ENCODE peak calls at places on chromosome 7, in five cellular contexts. F is HCT116, H is glutamatergic neuron, G is heart right ventricle, L is psoas muscle. Z is an unnamed sample.
A peak's percentile ranks its signal among the peaks of the same experiment; 100 is the strongest.

GRCh38 chr7:143096146-143096545 is 35.7 kb upstream of the PIP start:
- DNase-seq in F (no peak), H (no peak), G (no peak), L (no peak), Z (no peak)

GRCh38 chr7:93757421-93757820 is 133.1 kb downstream of the TFPI2 start:
- DNase-seq in G (no peak), H (no peak), F (no peak), L (no peak), Z (no peak)

GRCh38 chr7:55261386-55261770 is 103.8 kb upstream of the LANCL2 start:
- DNase-seq in H (no peak), F (no peak), G (no peak), L (no peak), Z (no peak)

GRCh38 chr7:87552351-87552750 is 48.3 kb downstream of the ABCB1 start:
- DNase-seq in G (no peak), H (no peak), F (no peak), L (no peak), Z (no peak)

GRCh38 chr7:2116903-2117680 is 115.7 kb downstream of the MAD1L1 start:
- DNase-seq in G (peak; percentile 75), L (peak; percentile 49), F (no peak), H (no peak), Z (no peak)

GRCh38 chr7:22935269-22935668 is 78.7 kb downstream of the HYCC1 start:
- DNase-seq in G (no peak), L (no peak), F (no peak), H (no peak), Z (no peak)

GRCh38 chr7:42843209-42843800 is 68.6 kb downstream of the C7orf25 start:
- DNase-seq in F (peak; percentile 8), H (peak; percentile 63), G (peak; percentile 24), L (no peak), Z (peak; percentile 56)

GRCh38 chr7:130649004-130649790 is 19.4 kb downstream of the COPG2 start:
- DNase-seq in L (no peak), F (peak; percentile 68), H (no peak), G (no peak), Z (no peak)

GRCh38 chr7:85186083-85186520 is 754 bp downstream of the SEMA3D start:
- DNase-seq in G (peak; percentile 14), F (no peak), H (peak; percentile 51), L (peak; percentile 16), Z (peak; percentile 18)

GRCh38 chr7:101421123-101421522 is 58.4 kb downstream of the COL26A1 start:
- DNase-seq in G (no peak), L (no peak), F (no peak), H (no peak), Z (no peak)

GRCh38 chr7:24199978-24200377 is 84.0 kb upstream of the NPY start:
- DNase-seq in F (no peak), L (no peak), H (no peak), G (no peak), Z (no peak)

GRCh38 chr7:101201695-101202602 is 1.1 kb upstream of the MOGAT3 start:
- DNase-seq in L (no peak), G (no peak), H (no peak), F (no peak), Z (no peak)

GRCh38 chr7:47332681-47333080 is 249.2 kb downstream of the TNS3 start:
- DNase-seq in F (no peak), L (no peak), G (no peak), H (no peak), Z (no peak)

GRCh38 chr7:79377097-79377496 is 76.4 kb downstream of the MAGI2 start:
- DNase-seq in L (no peak), G (no peak), F (no peak), H (no peak), Z (no peak)

GRCh38 chr7:101815826-101816488 is 1.5 kb upstream of the CUX1 start:
- DNase-seq in L (peak; percentile 76), H (peak; percentile 86), F (peak; percentile 73), G (peak; percentile 76), Z (peak; percentile 66)

GRCh38 chr7:80288175-80289122 is 153.8 kb downstream of the GNAI1 start:
- DNase-seq in L (no peak), H (no peak), F (no peak), G (no peak), Z (no peak)

GRCh38 chr7:155733582-155734444 is 78.5 kb downstream of the SHH start:
- DNase-seq in H (no peak), G (peak; percentile 39), F (no peak), L (no peak), Z (no peak)

GRCh38 chr7:26159243-26159642 is 7.2 kb downstream of the NFE2L3 start:
- DNase-seq in F (no peak), G (no peak), H (no peak), L (no peak), Z (no peak)

GRCh38 chr7:30877010-30877740 is 34.5 kb upstream of the AQP1 start:
- DNase-seq in H (no peak), F (no peak), L (no peak), G (no peak), Z (no peak)

GRCh38 chr7:129431911-129432643 is 2.2 kb upstream of the STRIP2 start:
- DNase-seq in L (no peak), G (no peak), F (no peak), H (no peak), Z (no peak)

GRCh38 chr7:47340490-47340889 is 241.4 kb downstream of the TNS3 start:
- DNase-seq in G (no peak), L (no peak), F (no peak), H (no peak), Z (no peak)

GRCh38 chr7:27167170-27167505 is 1.8 kb upstream of the HOXA9 start:
- DNase-seq in G (no peak), H (peak; percentile 9), L (no peak), F (no peak), Z (no peak)

GRCh38 chr7:151231964-151232271 is 365 bp upstream of the CHPF2 start:
- DNase-seq in G (no peak), L (no peak), F (no peak), H (no peak), Z (no peak)

GRCh38 chr7:4739528-4739992 is 35.9 kb upstream of the AP5Z1 start:
- DNase-seq in L (peak; percentile 69), F (no peak), H (no peak), G (peak; percentile 54), Z (no peak)

GRCh38 chr7:15330943-15331342 is 230.9 kb downstream of the AGMO start:
- DNase-seq in H (no peak), G (no peak), F (no peak), L (no peak), Z (no peak)

GRCh38 chr7:15323545-15323944 is 238.3 kb downstream of the AGMO start:
- DNase-seq in F (no peak), L (no peak), H (no peak), G (no peak), Z (no peak)

DNA sequence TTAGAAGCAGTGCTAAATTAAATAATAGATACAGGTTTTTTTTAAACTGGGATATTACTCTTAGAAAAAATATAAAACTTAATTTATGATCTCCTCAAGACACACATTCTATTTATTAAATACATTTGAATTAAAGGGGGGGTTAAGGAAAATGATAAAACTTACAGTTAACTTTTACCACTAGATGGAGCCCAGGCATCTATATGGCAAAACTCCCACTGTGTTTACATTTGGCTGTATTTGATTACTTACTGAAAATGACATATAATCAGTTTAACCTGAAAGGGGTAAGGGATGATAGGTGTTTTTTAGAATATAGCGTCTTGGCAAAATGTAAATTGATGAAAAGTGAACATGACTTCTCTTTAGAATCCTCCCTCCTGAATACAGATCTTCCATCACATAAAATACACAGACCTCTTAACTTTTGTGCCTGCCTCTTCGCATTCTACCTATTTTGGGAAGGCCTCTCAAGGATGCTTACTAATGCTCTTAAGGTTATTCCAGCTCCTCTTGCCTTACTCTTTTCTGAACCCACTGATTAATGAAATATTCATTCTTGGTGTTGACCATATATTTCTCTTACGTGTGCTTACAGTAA is 235.7 kb downstream of the AGMO start:
- DNase-seq in L (no peak), G (no peak), F (peak; percentile 34), H (no peak), Z (no peak)
- TF ChIP-seq CTCF in L (peak; percentile 56), G (peak; percentile 79), F (peak; percentile 57), H (peak; percentile 52), Z (peak; percentile 58)

GRCh38 chr7:131655866-131656265 is 99.4 kb upstream of the PODXL start:
- DNase-seq in H (no peak), F (no peak), G (no peak), L (no peak), Z (no peak)

GRCh38 chr7:131653418-131654248 is 97.2 kb upstream of the PODXL start:
- DNase-seq in F (no peak), L (no peak), H (no peak), G (no peak), Z (no peak)

GRCh38 chr7:131654249-131654558 is 97.8 kb upstream of the PODXL start:
- DNase-seq in G (no peak), F (no peak), L (no peak), H (no peak), Z (no peak)

GRCh38 chr7:131655447-131655846 is 99.0 kb upstream of the PODXL start:
- DNase-seq in F (no peak), H (no peak), G (no peak), L (no peak), Z (no peak)

DNA sequence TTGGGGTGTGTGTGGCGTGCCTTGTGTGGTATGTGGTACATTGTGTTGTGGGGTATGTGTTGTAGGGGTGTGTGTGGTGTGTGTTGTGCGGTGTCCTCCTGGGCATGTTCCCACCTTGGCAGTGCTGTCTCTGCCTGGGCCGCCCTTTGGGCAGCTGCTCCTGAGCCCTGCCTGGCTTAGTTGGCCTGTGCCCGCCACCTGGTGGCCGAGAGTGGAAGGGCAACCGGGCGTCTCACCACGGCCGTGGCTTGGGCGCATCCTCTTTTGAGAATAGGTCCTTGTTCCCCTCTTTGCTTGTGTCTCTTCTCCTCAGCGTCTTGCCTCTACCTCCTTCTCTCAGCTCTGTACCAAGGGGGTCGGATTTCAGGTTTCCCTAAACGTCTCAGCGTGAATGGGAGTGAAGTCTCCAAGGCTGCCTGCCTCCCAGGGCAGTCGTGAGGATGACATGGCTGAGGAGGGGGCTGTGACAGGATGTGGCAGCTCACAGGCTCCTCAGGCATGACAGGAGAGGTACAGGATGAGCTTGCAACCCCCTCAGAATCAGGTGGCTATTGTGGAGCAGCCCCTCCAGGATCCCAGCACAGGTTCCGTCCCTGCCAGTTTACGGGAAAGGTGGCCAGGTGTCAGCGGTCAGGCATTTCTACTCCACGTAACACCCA is 98.4 kb upstream of the PODXL start:
- DNase-seq in G (peak; percentile 91), F (peak; percentile 68), L (peak; percentile 87), H (peak; percentile 97), Z (peak; percentile 92)
- TF ChIP-seq CTCF in G (peak; percentile 89), F (peak; percentile 94), L (peak; percentile 93), H (peak; percentile 92), Z (peak; percentile 94)

DNA sequence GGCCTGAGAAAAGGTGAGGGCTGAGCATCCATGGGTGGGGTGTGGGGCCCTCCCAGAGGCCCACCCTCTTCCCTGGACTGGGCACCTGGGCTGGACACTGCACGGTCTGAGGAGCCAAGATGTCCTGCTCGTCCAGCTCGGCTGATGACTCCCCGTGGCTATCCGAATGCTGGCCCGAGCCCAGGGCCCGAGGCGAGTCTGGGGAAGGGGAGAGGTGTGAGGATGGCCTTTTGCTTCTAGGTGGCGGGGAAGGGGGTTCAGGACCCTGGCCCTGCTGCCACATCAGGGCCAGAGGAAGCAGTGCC is 7.1 kb downstream of the NACAD start:
- DNase-seq in H (no peak), F (no peak), G (no peak), L (no peak), Z (no peak)
- TF ChIP-seq CTCF in H (no peak), F (no peak), G (no peak), L (no peak), Z (no peak)

DNA sequence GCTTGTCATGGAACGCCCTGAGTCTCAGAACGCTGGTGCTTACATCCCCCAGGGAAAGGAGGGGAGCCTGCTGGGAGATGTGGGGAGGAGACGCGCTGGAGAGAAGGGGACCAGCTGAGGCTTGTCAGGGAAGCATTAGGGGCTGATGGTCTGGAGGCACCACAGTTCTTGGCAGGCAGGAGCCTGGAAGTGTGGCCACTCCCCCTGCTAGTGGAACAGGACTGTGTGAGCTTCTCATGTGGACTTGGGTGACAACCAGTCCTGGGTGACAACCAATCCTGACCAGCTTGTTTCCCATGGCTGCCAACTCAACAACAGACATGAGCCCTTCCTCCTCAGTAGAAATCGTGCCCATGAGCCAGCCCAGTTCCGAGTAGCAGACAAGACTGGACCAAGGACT is 87.8 kb downstream of the SPDYE5 start:
- DNase-seq in H (no peak), F (no peak), G (no peak), L (no peak), Z (no peak)
- TF ChIP-seq CTCF in H (no peak), F (no peak), G (no peak), L (no peak), Z (no peak)